ENCODE peak calls at places on chromosomes 6 and 20, in nine cellular contexts. One of them, this sample, is unnamed.
A peak's percentile ranks its signal among the peaks of the same experiment; 100 is the strongest.

GRCh38 chr20:5545381-5545941 is 204.7 kb upstream of the SHLD1 start:
- DNase-seq in T47D: no peak
- DNase-seq in hepatic stellate cell: no peak
- DNase-seq in brain pericyte: no peak
- DNase-seq in stimulated activated CD4-positive, alpha-beta T cell treated with anti-CD3 and anti-CD28 coated beads, Interleukin-1b, Interleukin-23, amount 100 ng/mL, for 24 hours: no peak
- DNase-seq in myocyte: no peak
- DNase-seq in substantia nigra: no peak
- DNase-seq in ovary: no peak
- DNase-seq in activated CD4-positive, CD25-positive, alpha-beta regulatory T cell treated with anti-CD3 and anti-CD28 coated beads, Interleukin-2, amount 50 U/mL, for 72 hours: no peak
- DNase-seq in this sample: no peak

GRCh38 chr6:34145161-34146020 is 496 bp downstream of the GRM4 start:
- DNase-seq in T47D: peak; percentile 57
- DNase-seq in hepatic stellate cell: peak; percentile 57
- DNase-seq in brain pericyte: no peak
- DNase-seq in stimulated activated CD4-positive, alpha-beta T cell treated with anti-CD3 and anti-CD28 coated beads, Interleukin-1b, Interleukin-23, amount 100 ng/mL, for 24 hours: no peak
- DNase-seq in myocyte: peak; percentile 51
- DNase-seq in substantia nigra: no peak
- DNase-seq in ovary: peak; percentile 55
- DNase-seq in activated CD4-positive, CD25-positive, alpha-beta regulatory T cell treated with anti-CD3 and anti-CD28 coated beads, Interleukin-2, amount 50 U/mL, for 72 hours: no peak
- DNase-seq in this sample: no peak

GRCh38 chr6:33208089-33208967 is at the start of gene RING1:
- DNase-seq in T47D: peak; percentile 94
- DNase-seq in hepatic stellate cell: peak; percentile 97
- DNase-seq in brain pericyte: no peak
- DNase-seq in stimulated activated CD4-positive, alpha-beta T cell treated with anti-CD3 and anti-CD28 coated beads, Interleukin-1b, Interleukin-23, amount 100 ng/mL, for 24 hours: peak; percentile 78
- DNase-seq in myocyte: peak; percentile 86
- DNase-seq in substantia nigra: peak; percentile 87
- DNase-seq in ovary: peak; percentile 94
- DNase-seq in activated CD4-positive, CD25-positive, alpha-beta regulatory T cell treated with anti-CD3 and anti-CD28 coated beads, Interleukin-2, amount 50 U/mL, for 72 hours: peak; percentile 88
- DNase-seq in this sample: no peak

GRCh38 chr6:157586476-157587126 is 205.6 kb downstream of the ZDHHC14 start:
- DNase-seq in T47D: no peak
- DNase-seq in hepatic stellate cell: no peak
- DNase-seq in brain pericyte: no peak
- DNase-seq in stimulated activated CD4-positive, alpha-beta T cell treated with anti-CD3 and anti-CD28 coated beads, Interleukin-1b, Interleukin-23, amount 100 ng/mL, for 24 hours: no peak
- DNase-seq in myocyte: no peak
- DNase-seq in substantia nigra: no peak
- DNase-seq in ovary: no peak
- DNase-seq in activated CD4-positive, CD25-positive, alpha-beta regulatory T cell treated with anti-CD3 and anti-CD28 coated beads, Interleukin-2, amount 50 U/mL, for 72 hours: no peak
- DNase-seq in this sample: no peak

GRCh38 chr6:25346064-25346463 is 66.9 kb downstream of the CARMIL1 start:
- DNase-seq in T47D: no peak
- DNase-seq in hepatic stellate cell: no peak
- DNase-seq in brain pericyte: no peak
- DNase-seq in stimulated activated CD4-positive, alpha-beta T cell treated with anti-CD3 and anti-CD28 coated beads, Interleukin-1b, Interleukin-23, amount 100 ng/mL, for 24 hours: no peak
- DNase-seq in myocyte: no peak
- DNase-seq in substantia nigra: no peak
- DNase-seq in ovary: no peak
- DNase-seq in activated CD4-positive, CD25-positive, alpha-beta regulatory T cell treated with anti-CD3 and anti-CD28 coated beads, Interleukin-2, amount 50 U/mL, for 72 hours: no peak
- DNase-seq in this sample: no peak

GRCh38 chr6:99589907-99590493 is 16.6 kb upstream of the PRDM13 start:
- DNase-seq in T47D: no peak
- DNase-seq in hepatic stellate cell: no peak
- DNase-seq in brain pericyte: no peak
- DNase-seq in stimulated activated CD4-positive, alpha-beta T cell treated with anti-CD3 and anti-CD28 coated beads, Interleukin-1b, Interleukin-23, amount 100 ng/mL, for 24 hours: no peak
- DNase-seq in myocyte: no peak
- DNase-seq in substantia nigra: no peak
- DNase-seq in ovary: no peak
- DNase-seq in activated CD4-positive, CD25-positive, alpha-beta regulatory T cell treated with anti-CD3 and anti-CD28 coated beads, Interleukin-2, amount 50 U/mL, for 72 hours: no peak
- DNase-seq in this sample: no peak

GRCh38 chr6:160036790-160037206 is 67.9 kb downstream of the IGF2R start:
- DNase-seq in T47D: no peak
- DNase-seq in hepatic stellate cell: peak; percentile 76
- DNase-seq in brain pericyte: no peak
- DNase-seq in stimulated activated CD4-positive, alpha-beta T cell treated with anti-CD3 and anti-CD28 coated beads, Interleukin-1b, Interleukin-23, amount 100 ng/mL, for 24 hours: no peak
- DNase-seq in myocyte: peak; percentile 58
- DNase-seq in substantia nigra: no peak
- DNase-seq in ovary: no peak
- DNase-seq in activated CD4-positive, CD25-positive, alpha-beta regulatory T cell treated with anti-CD3 and anti-CD28 coated beads, Interleukin-2, amount 50 U/mL, for 72 hours: no peak
- DNase-seq in this sample: no peak

GRCh38 chr20:63580796-63581461 is 6.9 kb upstream of the HELZ2 start:
- DNase-seq in T47D: no peak
- DNase-seq in hepatic stellate cell: peak; percentile 35
- DNase-seq in brain pericyte: no peak
- DNase-seq in stimulated activated CD4-positive, alpha-beta T cell treated with anti-CD3 and anti-CD28 coated beads, Interleukin-1b, Interleukin-23, amount 100 ng/mL, for 24 hours: peak; percentile 52
- DNase-seq in myocyte: no peak
- DNase-seq in substantia nigra: no peak
- DNase-seq in ovary: peak; percentile 48
- DNase-seq in activated CD4-positive, CD25-positive, alpha-beta regulatory T cell treated with anti-CD3 and anti-CD28 coated beads, Interleukin-2, amount 50 U/mL, for 72 hours: no peak
- DNase-seq in this sample: peak; percentile 32

GRCh38 chr20:49427751-49428518 is 54.5 kb downstream of the KCNB1 start:
- DNase-seq in T47D: no peak
- DNase-seq in hepatic stellate cell: no peak
- DNase-seq in brain pericyte: peak; percentile 81
- DNase-seq in stimulated activated CD4-positive, alpha-beta T cell treated with anti-CD3 and anti-CD28 coated beads, Interleukin-1b, Interleukin-23, amount 100 ng/mL, for 24 hours: no peak
- DNase-seq in myocyte: no peak
- DNase-seq in substantia nigra: no peak
- DNase-seq in ovary: no peak
- DNase-seq in activated CD4-positive, CD25-positive, alpha-beta regulatory T cell treated with anti-CD3 and anti-CD28 coated beads, Interleukin-2, amount 50 U/mL, for 72 hours: no peak
- DNase-seq in this sample: no peak

GRCh38 chr20:59831024-59831900 is 102.2 kb downstream of the SYCP2 start:
- DNase-seq in T47D: no peak
- DNase-seq in hepatic stellate cell: peak; percentile 2
- DNase-seq in brain pericyte: no peak
- DNase-seq in stimulated activated CD4-positive, alpha-beta T cell treated with anti-CD3 and anti-CD28 coated beads, Interleukin-1b, Interleukin-23, amount 100 ng/mL, for 24 hours: no peak
- DNase-seq in myocyte: peak; percentile 78
- DNase-seq in substantia nigra: no peak
- DNase-seq in ovary: no peak
- DNase-seq in activated CD4-positive, CD25-positive, alpha-beta regulatory T cell treated with anti-CD3 and anti-CD28 coated beads, Interleukin-2, amount 50 U/mL, for 72 hours: no peak
- DNase-seq in this sample: peak; percentile 14

GRCh38 chr6:37103169-37104039 is 66.5 kb upstream of the PIM1 start:
- DNase-seq in T47D: no peak
- DNase-seq in hepatic stellate cell: peak; percentile 37
- DNase-seq in brain pericyte: no peak
- DNase-seq in stimulated activated CD4-positive, alpha-beta T cell treated with anti-CD3 and anti-CD28 coated beads, Interleukin-1b, Interleukin-23, amount 100 ng/mL, for 24 hours: no peak
- DNase-seq in myocyte: peak; percentile 99
- DNase-seq in substantia nigra: peak; percentile 21
- DNase-seq in ovary: peak; percentile 57
- DNase-seq in activated CD4-positive, CD25-positive, alpha-beta regulatory T cell treated with anti-CD3 and anti-CD28 coated beads, Interleukin-2, amount 50 U/mL, for 72 hours: no peak
- DNase-seq in this sample: no peak

GRCh38 chr6:34416877-34417371 is 8.9 kb downstream of the RPS10 start:
- DNase-seq in T47D: no peak
- DNase-seq in hepatic stellate cell: no peak
- DNase-seq in brain pericyte: no peak
- DNase-seq in stimulated activated CD4-positive, alpha-beta T cell treated with anti-CD3 and anti-CD28 coated beads, Interleukin-1b, Interleukin-23, amount 100 ng/mL, for 24 hours: no peak
- DNase-seq in myocyte: no peak
- DNase-seq in substantia nigra: no peak
- DNase-seq in ovary: no peak
- DNase-seq in activated CD4-positive, CD25-positive, alpha-beta regulatory T cell treated with anti-CD3 and anti-CD28 coated beads, Interleukin-2, amount 50 U/mL, for 72 hours: no peak
- DNase-seq in this sample: no peak

GRCh38 chr6:41428402-41428994 is 93.1 kb downstream of the NCR2 start:
- DNase-seq in T47D: no peak
- DNase-seq in hepatic stellate cell: no peak
- DNase-seq in brain pericyte: no peak
- DNase-seq in stimulated activated CD4-positive, alpha-beta T cell treated with anti-CD3 and anti-CD28 coated beads, Interleukin-1b, Interleukin-23, amount 100 ng/mL, for 24 hours: no peak
- DNase-seq in myocyte: no peak
- DNase-seq in substantia nigra: no peak
- DNase-seq in ovary: peak; percentile 58
- DNase-seq in activated CD4-positive, CD25-positive, alpha-beta regulatory T cell treated with anti-CD3 and anti-CD28 coated beads, Interleukin-2, amount 50 U/mL, for 72 hours: no peak
- DNase-seq in this sample: no peak

GRCh38 chr20:14761903-14762302 is 424.5 kb upstream of the FLRT3 start:
- DNase-seq in T47D: no peak
- DNase-seq in hepatic stellate cell: no peak
- DNase-seq in brain pericyte: no peak
- DNase-seq in stimulated activated CD4-positive, alpha-beta T cell treated with anti-CD3 and anti-CD28 coated beads, Interleukin-1b, Interleukin-23, amount 100 ng/mL, for 24 hours: no peak
- DNase-seq in myocyte: no peak
- DNase-seq in substantia nigra: no peak
- DNase-seq in ovary: no peak
- DNase-seq in activated CD4-positive, CD25-positive, alpha-beta regulatory T cell treated with anti-CD3 and anti-CD28 coated beads, Interleukin-2, amount 50 U/mL, for 72 hours: no peak
- DNase-seq in this sample: no peak

GRCh38 chr6:141996823-141997222 is 135.9 kb upstream of the GJE1 start:
- DNase-seq in T47D: no peak
- DNase-seq in hepatic stellate cell: no peak
- DNase-seq in brain pericyte: no peak
- DNase-seq in stimulated activated CD4-positive, alpha-beta T cell treated with anti-CD3 and anti-CD28 coated beads, Interleukin-1b, Interleukin-23, amount 100 ng/mL, for 24 hours: no peak
- DNase-seq in myocyte: no peak
- DNase-seq in substantia nigra: no peak
- DNase-seq in ovary: no peak
- DNase-seq in activated CD4-positive, CD25-positive, alpha-beta regulatory T cell treated with anti-CD3 and anti-CD28 coated beads, Interleukin-2, amount 50 U/mL, for 72 hours: no peak
- DNase-seq in this sample: no peak